ENCODE peak calls at places on chromosomes 5 and 9, in five cellular contexts. V is HCT116, P is WTC11, W is HepG2, B is K562. N is an unnamed sample.

GRCh38 chr9:120152295-120152694 is 427.7 kb downstream of the CDK5RAP2 start:
- DNase-seq in B (peak; percentile 42), P (peak; percentile 45), W (no peak), V (no peak), N (peak; percentile 52)

GRCh38 chr9:138014570-138014958 is 137.0 kb downstream of the CACNA1B start:
- DNase-seq in B (no peak), W (no peak), P (no peak), V (no peak), N (no peak)

GRCh38 chr9:92147854-92148184 is 32.6 kb upstream of the SPTLC1 start:
- DNase-seq in V (no peak), W (no peak), P (no peak), B (no peak), N (no peak)

GRCh38 chr5:82413302-82414042 is 135.3 kb upstream of the RPS23 start:
- DNase-seq in W (no peak), B (no peak), P (no peak), V (no peak), N (no peak)

GRCh38 chr9:21801683-21802417 is 586 bp upstream of the MTAP start:
- DNase-seq in P (peak; percentile 78), B (no peak), W (peak; percentile 62), V (peak; percentile 82), N (peak; percentile 80)

GRCh38 chr5:150116667-150117395 is 30.5 kb upstream of the CSF1R start:
- DNase-seq in P (no peak), B (peak; percentile 35), V (no peak), W (no peak), N (no peak)

GRCh38 chr5:1380011-1380817 is 35.3 kb upstream of the CLPTM1L start:
- DNase-seq in P (peak; percentile 76), B (peak; percentile 58), V (no peak), W (peak; percentile 37), N (no peak)

GRCh38 chr9:134320195-134320885 is 5.9 kb upstream of the RXRA start:
- DNase-seq in B (no peak), P (no peak), W (no peak), V (no peak), N (no peak)

DNA sequence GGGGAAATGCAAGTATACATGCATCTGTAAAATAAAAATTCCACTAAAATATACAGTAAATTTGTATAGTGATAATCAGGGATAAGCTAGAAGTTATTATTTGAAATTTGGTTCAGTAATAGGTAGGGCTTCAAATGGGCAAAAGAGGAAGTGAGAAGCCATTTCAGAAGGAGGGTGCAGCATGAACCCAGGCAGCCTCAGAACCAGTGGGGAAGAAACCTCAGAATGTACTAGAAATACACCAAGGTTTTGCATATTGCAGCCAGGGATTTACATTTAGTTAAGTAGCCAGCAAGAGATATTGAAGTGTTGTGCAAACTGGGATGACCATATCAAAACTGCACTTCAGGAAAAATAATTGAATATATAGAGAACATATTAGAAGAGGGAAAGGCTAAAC is 335.9 kb downstream of the ZNF608 start:
- DNase-seq in B (no peak), W (no peak), V (no peak), P (no peak), N (no peak)
- TF ChIP-seq MAX in B (no peak), W (no peak), V (no peak), P (no peak), N (no peak)

GRCh38 chr5:123297198-123297831 is 125.9 kb downstream of the CEP120 start:
- DNase-seq in W (no peak), B (no peak), V (no peak), P (no peak), N (no peak)
- TF ChIP-seq SP1 in W (no peak), B (no peak), V (no peak), P (no peak), N (no peak)

GRCh38 chr5:9742848-9743247 is 112.7 kb upstream of the TAS2R1 start:
- DNase-seq in P (no peak), V (no peak), W (no peak), B (no peak), N (no peak)
- TF ChIP-seq MAX in P (no peak), V (no peak), W (no peak), B (no peak), N (no peak)

GRCh38 chr5:151719228-151719861 is 32.6 kb upstream of the SPARC start:
- DNase-seq in V (no peak), B (no peak), W (peak; percentile 51), P (peak; percentile 43), N (peak; percentile 67)

GRCh38 chr5:151720195-151720594 is 33.5 kb upstream of the SPARC start:
- DNase-seq in B (no peak), W (no peak), P (no peak), V (no peak), N (no peak)

GRCh38 chr5:151718168-151718567 is 31.5 kb upstream of the SPARC start:
- DNase-seq in V (no peak), B (no peak), W (no peak), P (no peak), N (no peak)

GRCh38 chr5:151718653-151719052 is 31.9 kb upstream of the SPARC start:
- DNase-seq in B (no peak), P (no peak), W (no peak), V (no peak), N (no peak)

DNA sequence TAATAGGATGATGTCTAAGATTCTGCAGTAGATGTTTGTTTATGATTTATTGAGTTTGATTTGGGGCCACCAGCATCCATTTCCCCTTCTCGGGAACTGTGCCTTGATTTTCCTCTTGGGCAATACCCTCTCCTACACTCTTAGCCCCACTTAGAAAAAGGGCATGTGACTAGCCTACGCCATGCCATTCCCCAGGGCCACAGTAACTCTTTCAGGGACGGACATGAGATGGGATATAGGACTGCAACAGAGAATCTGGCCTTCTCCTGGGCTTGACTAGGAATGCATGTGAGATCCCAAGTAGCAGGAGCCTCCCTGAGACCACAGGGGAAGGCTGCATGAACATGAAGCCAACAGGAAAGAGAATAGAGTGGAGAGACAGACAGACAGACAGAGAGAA is 30.7 kb upstream of the SPARC start:
- DNase-seq in V (no peak), W (no peak), P (no peak), B (no peak), N (no peak)
- TF ChIP-seq SP1 in V (no peak), W (no peak), P (no peak), B (no peak), N (no peak)

GRCh38 chr9:35338086-35338485 is 151.8 kb upstream of the RUSC2 start:
- DNase-seq in V (no peak), P (no peak), B (peak; percentile 6), W (no peak), N (no peak)

GRCh38 chr9:35341585-35341984 is 148.3 kb upstream of the RUSC2 start:
- DNase-seq in W (no peak), B (no peak), P (peak; percentile 17), V (no peak), N (no peak)

GRCh38 chr9:35341021-35341420 is 148.9 kb upstream of the RUSC2 start:
- DNase-seq in W (no peak), B (no peak), P (no peak), V (no peak), N (no peak)

GRCh38 chr9:35340046-35340445 is 149.9 kb upstream of the RUSC2 start:
- DNase-seq in B (no peak), V (no peak), W (no peak), P (no peak), N (no peak)

GRCh38 chr9:35338561-35339274 is 151.2 kb upstream of the RUSC2 start:
- DNase-seq in V (no peak), P (no peak), W (no peak), B (no peak), N (no peak)
- TF ChIP-seq MAX in V (no peak), P (no peak), W (no peak), B (no peak), N (no peak)

DNA sequence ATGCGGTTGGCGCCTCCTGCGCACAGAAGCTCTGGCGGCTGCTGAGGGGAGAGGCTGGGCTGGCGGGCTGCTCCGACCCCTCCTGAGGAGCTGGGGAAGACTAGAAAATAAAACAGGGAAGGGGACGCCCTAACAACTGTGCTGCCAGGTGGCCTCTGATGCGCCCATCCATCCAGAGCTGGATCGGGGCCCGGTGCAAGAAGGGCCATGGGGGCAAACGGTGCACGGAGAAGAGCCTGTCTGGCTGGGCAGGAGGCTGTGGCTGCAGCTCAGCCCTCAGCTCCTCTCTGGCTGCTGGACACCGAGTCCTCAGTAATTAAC is 21.0 kb upstream of the MRNIP start:
- DNase-seq in B (no peak), V (no peak), P (no peak), W (no peak), N (no peak)
- TF ChIP-seq SP1 in B (no peak), V (no peak), P (no peak), W (no peak), N (no peak)

DNA sequence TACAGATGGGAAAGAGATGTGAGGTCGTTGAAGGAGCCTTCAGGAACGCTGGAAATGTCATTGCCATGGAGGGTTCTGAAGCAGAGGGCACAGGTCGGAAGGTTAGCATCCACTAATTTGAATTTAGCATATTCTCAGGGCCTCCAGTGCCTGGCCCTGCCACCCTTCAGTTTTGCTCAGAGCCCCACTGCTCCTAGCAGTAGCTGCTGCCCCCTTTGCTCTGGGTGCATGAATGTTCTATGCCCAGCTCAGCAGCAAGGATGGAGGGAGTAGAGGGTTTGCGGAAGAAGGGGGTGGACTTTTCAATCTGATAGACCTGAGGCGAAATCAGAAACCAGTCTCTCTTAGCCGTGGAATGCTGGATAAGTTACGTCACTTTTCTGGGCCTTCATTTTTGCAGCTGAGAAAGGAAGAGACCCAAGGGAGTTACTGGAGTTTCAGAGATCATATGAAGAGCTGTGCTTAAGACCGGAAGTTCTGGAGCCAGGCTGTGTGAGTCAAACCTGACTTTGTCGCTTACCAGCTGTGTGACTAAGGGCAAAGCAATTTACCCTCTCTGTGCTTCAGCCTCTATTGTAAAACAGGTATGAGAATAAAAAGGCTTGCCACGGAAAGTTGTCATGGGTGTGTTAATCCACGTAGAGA is 133.2 kb upstream of the PANK3 start:
- DNase-seq in W (no peak), B (no peak), P (no peak), V (peak; percentile 65), N (no peak)
- TF ChIP-seq MAX in W (no peak), B (no peak), P (no peak), V (no peak), N (no peak)

N was measured in H1.